ENCODE peak calls at places on chromosome 20, in four cellular contexts. P, S, G and M are unnamed samples.

GRCh38 chr20:31602779-31603441 is 2.2 kb upstream of the ID1 start:
- DNase-seq in P (no peak), G (peak), S (no peak), M (peak)

GRCh38 chr20:53943522-53944291 is 126.7 kb downstream of the BCAS1 start:
- DNase-seq in S (no peak), G (peak), P (no peak), M (no peak)

GRCh38 chr20:31500527-31500926 is 13.7 kb upstream of the HM13 start:
- DNase-seq in P (no peak), S (no peak), G (no peak), M (no peak)

GRCh38 chr20:52275243-52275817 is 83.8 kb upstream of the ZFP64 start:
- DNase-seq in G (no peak), P (no peak), S (no peak), M (no peak)

GRCh38 chr20:62055106-62055861 is 10.4 kb downstream of the TAF4 start:
- DNase-seq in G (no peak), S (no peak), P (no peak), M (peak)

GRCh38 chr20:14632906-14633305 is 295.5 kb upstream of the FLRT3 start:
- DNase-seq in S (no peak), P (no peak), G (peak), M (no peak)

GRCh38 chr20:19706463-19706862 is 51.6 kb upstream of the RIN2 start:
- DNase-seq in P (no peak), G (no peak), S (no peak), M (no peak)

GRCh38 chr20:60085551-60086132 is 127.4 kb downstream of the CDH26 start:
- DNase-seq in P (no peak), S (no peak), G (no peak), M (peak)

GRCh38 chr20:61731363-61732181 is 334.1 kb downstream of the TAF4 start:
- DNase-seq in P (no peak), S (no peak), G (no peak), M (peak)

GRCh38 chr20:2697768-2698167 is 5.2 kb downstream of the EBF4 start:
- DNase-seq in G (no peak), P (no peak), S (no peak), M (no peak)

GRCh38 chr20:35436175-35436568 is 1.9 kb downstream of the GDF5 start:
- DNase-seq in P (no peak), G (no peak), S (no peak), M (no peak)

GRCh38 chr20:46022411-46023147 is 6.4 kb upstream of the SLC12A5 start:
- DNase-seq in S (no peak), G (peak), P (peak), M (peak)

GRCh38 chr20:32456869-32457421 is 98.8 kb downstream of the ASXL1 start:
- DNase-seq in S (no peak), G (peak), P (peak), M (peak)

GRCh38 chr20:32059189-32059588 is 7.1 kb downstream of the HCK start:
- DNase-seq in P (no peak), S (no peak), G (no peak), M (no peak)

GRCh38 chr20:676315-676937 is 824 bp upstream of the SCRT2 start:
- DNase-seq in G (peak), P (no peak), S (peak), M (no peak)
- H3K4me3 ChIP-seq in G (no peak), P (no peak), S (peak), M (no peak)

GRCh38 chr20:29873946-29874345 is 1383.5 kb upstream of the DEFB115 start:
- DNase-seq in S (peak), P (no peak), G (peak), M (peak)
- H3K4me3 ChIP-seq in S (no peak), P (no peak), G (no peak), M (no peak)

GRCh38 chr20:58229198-58229802 is 847 bp upstream of the ANKRD60 start:
- DNase-seq in P (no peak), S (no peak), G (no peak), M (no peak)
- H3K4me3 ChIP-seq in P (no peak), S (no peak), G (no peak), M (no peak)

DNA sequence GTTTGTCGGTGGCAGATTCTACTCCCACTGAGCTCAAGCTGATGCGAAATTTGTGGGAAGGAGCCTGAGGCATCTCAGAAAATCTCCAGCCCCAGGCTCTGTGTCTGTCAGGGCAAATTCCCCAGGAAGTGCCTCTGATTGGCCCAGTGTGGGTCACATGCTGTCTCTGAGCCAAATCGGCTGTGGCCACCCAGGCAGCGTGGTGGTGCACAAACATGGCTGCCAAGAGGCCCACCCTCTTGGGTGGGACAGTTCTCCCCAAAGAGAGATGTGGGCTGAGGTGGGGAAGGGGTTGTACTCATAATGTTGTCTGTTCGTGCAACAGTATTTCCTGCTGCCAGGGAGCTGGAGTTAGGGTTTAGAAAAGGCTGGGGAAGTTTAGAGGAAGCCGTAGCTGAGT is 130.6 kb downstream of the BMP7 start:
- DNase-seq in P (no peak), S (no peak), G (no peak), M (no peak)
- H3K4me3 ChIP-seq in P (no peak), S (no peak), G (no peak), M (no peak)

DNA sequence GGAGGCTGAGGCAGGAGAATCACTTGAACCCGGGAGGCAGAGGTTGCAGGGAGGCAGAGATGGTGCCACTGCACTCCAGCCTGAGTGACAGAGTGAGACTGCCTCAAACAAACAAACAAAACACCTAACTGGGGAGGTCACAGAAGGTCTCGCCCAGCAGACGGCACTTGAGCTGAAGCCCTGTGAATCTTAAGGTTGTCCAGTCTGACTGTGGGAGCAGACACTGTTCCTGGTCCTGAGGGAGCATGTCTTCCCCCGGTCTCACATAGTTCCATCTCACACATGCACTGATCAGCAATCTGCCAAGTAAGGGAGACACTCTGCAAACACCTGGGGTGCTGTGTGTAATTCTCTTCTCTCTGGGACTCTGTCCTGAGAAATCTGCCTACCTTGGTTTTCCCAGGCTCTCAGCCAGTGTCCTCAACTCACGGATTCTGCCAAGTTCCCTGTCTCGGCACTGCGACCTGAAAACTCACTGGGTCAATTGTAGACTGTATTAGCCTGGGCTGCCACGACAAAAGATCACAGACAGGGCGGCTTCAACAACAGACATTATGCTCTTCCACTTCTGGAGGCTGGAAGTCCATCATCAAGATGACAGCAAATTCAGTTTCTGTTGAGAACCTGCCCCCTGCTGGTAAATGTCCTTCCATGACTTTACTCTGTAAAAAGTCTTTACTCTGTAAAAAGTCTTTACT is 94.3 kb downstream of the JPH2 start:
- DNase-seq in G (no peak), S (no peak), P (no peak), M (peak)
- H3K4me3 ChIP-seq in G (no peak), S (no peak), P (no peak), M (no peak)

DNA sequence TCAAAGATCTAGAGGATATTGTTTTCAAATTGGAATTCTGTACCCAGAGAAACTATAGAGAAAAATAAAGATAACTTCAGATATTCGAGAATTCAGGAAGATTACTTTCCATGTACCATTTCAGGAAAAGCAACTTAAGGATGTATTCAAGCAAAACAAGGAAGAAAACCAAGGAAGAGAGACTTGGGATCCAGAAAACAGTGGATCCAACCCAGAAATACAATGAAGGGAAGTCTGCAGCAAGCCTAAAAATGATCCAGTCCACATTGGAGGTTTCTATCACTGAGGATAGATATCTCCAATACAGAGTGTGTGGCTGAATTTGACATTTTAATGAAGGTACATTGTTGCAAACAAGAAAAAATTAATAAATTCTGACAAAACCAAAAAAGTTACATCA is 201.0 kb downstream of the EYA2 start:
- DNase-seq in S (no peak), P (no peak), G (no peak), M (no peak)
- H3K4me3 ChIP-seq in S (no peak), P (no peak), G (no peak), M (no peak)

GRCh38 chr20:21513881-21514540 is at the start of gene NKX2-2:
- DNase-seq in P (no peak), G (no peak), S (no peak), M (no peak)

GRCh38 chr20:21512634-21513180 is 1.2 kb downstream of the NKX2-2 start:
- DNase-seq in G (no peak), S (no peak), P (no peak), M (no peak)

GRCh38 chr20:21511850-21512633 is 1.8 kb downstream of the NKX2-2 start:
- DNase-seq in S (no peak), P (no peak), G (no peak), M (no peak)

GRCh38 chr20:21514553-21515251 is 838 bp upstream of the NKX2-2 start:
- DNase-seq in S (no peak), G (no peak), P (no peak), M (no peak)

GRCh38 chr20:21513181-21513663 is 642 bp downstream of the NKX2-2 start:
- DNase-seq in G (no peak), S (no peak), P (no peak), M (no peak)
- H3K4me3 ChIP-seq in G (peak), S (peak), P (no peak), M (no peak)

GRCh38 chr20:44401770-44402390 is 46.4 kb downstream of the HNF4A start:
- DNase-seq in S (no peak), G (no peak), P (no peak), M (no peak)

GRCh38 chr20:44405246-44405645 is 49.7 kb downstream of the HNF4A start:
- DNase-seq in G (no peak), S (no peak), P (no peak), M (no peak)

GRCh38 chr20:44402391-44403193 is 47.1 kb downstream of the HNF4A start:
- DNase-seq in G (no peak), P (no peak), S (no peak), M (no peak)

GRCh38 chr20:44404204-44405181 is 49.0 kb downstream of the HNF4A start:
- DNase-seq in G (no peak), P (no peak), S (no peak), M (no peak)

DNA sequence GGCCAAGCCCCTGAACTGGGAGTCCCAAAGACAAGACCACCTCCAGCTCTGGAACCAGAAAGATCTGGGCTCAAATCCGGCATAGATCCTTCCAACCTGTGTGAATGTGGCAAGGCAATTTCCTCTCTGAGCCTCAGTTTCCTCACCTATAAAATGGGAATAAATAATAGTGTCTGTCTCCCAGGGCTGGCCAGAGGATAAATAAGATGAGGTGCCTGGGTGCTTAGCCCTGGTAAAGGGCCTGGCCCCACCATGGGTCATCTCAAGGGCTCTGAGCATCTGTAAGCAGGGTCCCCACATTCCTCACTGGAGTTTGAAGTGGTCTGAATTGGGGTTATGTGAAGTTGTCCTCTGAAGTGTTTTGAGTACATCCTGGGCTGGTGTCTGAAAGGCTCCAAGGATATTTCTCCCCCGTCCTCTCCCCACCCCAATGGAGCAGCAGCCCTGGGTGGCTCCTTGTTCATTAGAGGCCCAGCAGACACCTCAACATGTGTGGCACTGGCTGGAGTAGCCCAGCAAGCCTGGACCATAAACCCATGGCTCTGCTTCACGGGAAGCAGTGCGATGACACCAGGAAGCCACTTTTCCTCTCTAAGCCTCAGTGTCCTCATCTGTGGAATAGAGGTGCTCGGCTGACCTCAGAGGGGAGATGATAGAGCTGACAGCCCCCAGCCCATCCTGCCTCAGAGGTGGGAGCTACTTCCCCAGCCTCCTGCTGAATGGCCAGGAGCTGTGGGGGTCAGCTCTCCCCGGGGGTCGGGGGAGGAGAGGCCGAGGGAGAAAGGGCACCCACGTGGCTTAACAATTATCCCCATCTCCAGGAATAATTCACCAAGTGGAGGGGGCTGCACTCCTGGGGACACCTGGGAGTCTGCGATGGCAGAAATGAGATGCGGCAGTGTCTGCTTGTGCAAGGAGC is 48.0 kb downstream of the HNF4A start:
- DNase-seq in P (no peak), S (no peak), G (no peak), M (no peak)
- H3K4me3 ChIP-seq in P (no peak), S (no peak), G (no peak), M (no peak)

DNA sequence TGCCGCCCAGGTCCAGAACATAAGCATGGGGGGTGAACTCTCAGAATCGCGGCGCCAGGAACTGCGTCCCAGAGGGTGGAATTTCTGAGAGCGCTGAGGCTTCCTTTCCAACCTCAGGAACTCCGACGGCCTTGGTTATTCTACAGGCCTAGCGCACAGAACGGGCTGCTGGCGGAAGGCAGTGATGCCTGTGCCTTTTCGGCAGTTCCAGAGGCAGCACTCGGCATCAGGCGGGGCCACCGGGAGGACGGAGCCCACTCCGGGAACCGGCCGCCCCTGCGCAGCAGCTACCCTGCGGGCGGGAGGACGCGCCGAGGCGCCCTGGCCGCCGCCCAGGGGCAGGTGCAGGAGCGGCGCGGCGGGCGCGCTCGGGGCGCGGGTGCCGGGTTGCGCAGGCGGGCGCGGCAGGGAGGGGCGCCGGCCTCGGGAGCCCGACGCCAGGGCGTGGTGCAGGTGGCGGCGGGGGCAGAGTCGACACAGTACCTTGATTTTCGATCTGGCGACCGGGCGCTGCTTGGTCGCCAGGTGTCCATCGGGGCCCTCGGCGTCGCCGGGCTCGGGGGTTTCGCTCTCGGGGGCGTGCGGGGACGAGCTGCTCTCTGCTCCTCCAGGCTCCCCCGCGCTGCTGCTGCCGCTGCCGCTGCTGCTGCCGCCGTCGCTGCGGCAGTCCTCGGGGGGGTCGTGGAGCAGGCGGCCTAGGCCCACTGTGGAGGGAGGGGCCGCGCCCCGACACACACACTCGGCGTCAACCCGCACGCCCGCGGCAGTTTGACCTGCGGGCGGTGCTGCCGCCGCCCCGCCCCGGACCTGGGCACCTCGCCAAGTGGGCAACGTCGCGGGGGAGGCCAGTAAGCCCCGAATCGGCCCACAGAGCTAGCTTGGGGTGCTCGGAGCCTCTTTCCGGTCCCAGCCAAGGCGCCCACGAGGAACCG is 1.3 kb downstream of the OVOL2 start:
- DNase-seq in G (no peak), S (no peak), P (no peak), M (no peak)
- H3K4me3 ChIP-seq in G (peak), S (peak), P (peak), M (peak)